ENCODE peak calls at places on chromosomes 1 and 21, in five cellular contexts. Z is HFFc6; F is effector CD4-positive, alpha-beta T cell; T is RPMI8226; E is heart left ventricle. Q is an unnamed sample.
A peak's percentile ranks its signal among the peaks of the same experiment; 100 is the strongest.

GRCh38 chr1:30756545-30757195 is 904 bp downstream of the LAPTM5 start:
- DNase-seq in T (peak; percentile 83), E (peak; percentile 50), F (peak; percentile 76), Z (peak; percentile 82), Q (peak; percentile 84)

GRCh38 chr21:35697321-35697808 is 363.0 kb downstream of the SETD4 start:
- DNase-seq in Z (no peak), E (peak; percentile 78), T (peak; percentile 91), F (no peak), Q (peak; percentile 63)

GRCh38 chr21:45979651-45980050 is 1.9 kb upstream of the COL6A1 start:
- DNase-seq in E (peak; percentile 6), F (no peak), Z (no peak), T (no peak), Q (no peak)

GRCh38 chr1:161085165-161085564 is 4.2 kb downstream of the NECTIN4 start:
- DNase-seq in E (no peak), F (no peak), Z (no peak), T (no peak), Q (no peak)

GRCh38 chr1:41978986-41979385 is 60.3 kb upstream of the HIVEP3 start:
- DNase-seq in Z (no peak), T (no peak), F (no peak), E (no peak), Q (no peak)

GRCh38 chr1:15445390-15446122 is 7.3 kb downstream of the CTRC start:
- DNase-seq in E (no peak), Z (no peak), F (no peak), T (no peak), Q (no peak)

GRCh38 chr21:14080764-14081096 is 130.0 kb downstream of the LIPI start:
- DNase-seq in F (no peak), T (no peak), E (no peak), Z (no peak), Q (no peak)

GRCh38 chr1:200437088-200437487 is 27.3 kb upstream of the ZNF281 start:
- DNase-seq in T (no peak), F (no peak), Z (no peak), E (no peak), Q (no peak)

GRCh38 chr21:33232640-33233039 is 2.9 kb downstream of the IFNAR2 start:
- DNase-seq in F (no peak), Z (no peak), T (no peak), E (no peak), Q (no peak)

GRCh38 chr1:64111787-64112186 is 91.6 kb upstream of the UBE2U start:
- DNase-seq in Z (no peak), E (no peak), F (no peak), T (no peak), Q (no peak)

GRCh38 chr21:30561957-30562356 is 843 bp upstream of the KRTAP19-7 start:
- DNase-seq in T (no peak), E (no peak), F (no peak), Z (no peak), Q (no peak)

GRCh38 chr1:228034954-228035837 is 28.4 kb downstream of the WNT3A start:
- DNase-seq in F (no peak), E (no peak), T (no peak), Z (no peak), Q (no peak)